ENCODE peak calls at places on chromosomes 12 and 14, in eight cellular contexts. D, N, O, L, M, H, I and U are unnamed samples.
A peak's percentile ranks its signal among the peaks of the same experiment; 100 is the strongest.

GRCh38 chr12:99810718-99811593 is 163.4 kb downstream of the GARIN6 start:
- DNase-seq in M (no peak), I (no peak), H (peak; percentile 6), O (peak; percentile 16), L (no peak), D (no peak), N (no peak), U (no peak)

GRCh38 chr12:102539651-102540553 is 59.5 kb upstream of the IGF1 start:
- DNase-seq in H (peak; percentile 68), I (no peak), M (no peak), D (no peak), L (no peak), O (no peak), N (no peak), U (no peak)

GRCh38 chr14:80152166-80152565 is 59.1 kb downstream of the DIO2 start:
- DNase-seq in D (no peak), I (no peak), L (no peak), M (no peak), N (no peak), O (no peak), H (no peak), U (no peak)

GRCh38 chr12:112908548-112908947 is 1.8 kb downstream of the OAS1 start:
- DNase-seq in H (no peak), I (no peak), M (no peak), O (no peak), L (no peak), D (no peak), N (no peak), U (no peak)

GRCh38 chr12:46664771-46665287 is 161.0 kb downstream of the SLC38A4 start:
- DNase-seq in M (no peak), L (no peak), H (peak; percentile 73), D (no peak), N (no peak), I (no peak), O (peak; percentile 71), U (no peak)

GRCh38 chr12:39476894-39477293 is 34.0 kb upstream of the KIF21A start:
- DNase-seq in L (no peak), M (no peak), N (no peak), D (no peak), O (no peak), I (no peak), H (no peak), U (no peak)

GRCh38 chr12:26406813-26407212 is 211.4 kb downstream of the SSPN start:
- DNase-seq in O (no peak), I (no peak), H (no peak), N (no peak), D (no peak), L (no peak), M (no peak), U (no peak)

GRCh38 chr12:131085816-131086591 is 132.3 kb downstream of the ADGRD1 start:
- DNase-seq in L (no peak), H (no peak), I (no peak), O (no peak), N (no peak), M (no peak), D (no peak), U (peak; percentile 28)

GRCh38 chr12:19203539-19204506 is 74.3 kb downstream of the PLEKHA5 start:
- DNase-seq in M (no peak), H (no peak), D (no peak), I (no peak), N (no peak), L (no peak), O (no peak), U (no peak)

GRCh38 chr14:65277027-65277426 is 135.5 kb upstream of the FUT8 start:
- DNase-seq in D (no peak), L (no peak), N (no peak), I (no peak), M (no peak), H (peak; percentile 88), O (no peak), U (no peak)